ENCODE peak calls at places on chromosome 13, in four cellular contexts. One of them, this sample, is unnamed.

GRCh38 chr13:51961493-51962403 is 49.5 kb downstream of the ATP7B start:
- DNase-seq in CD8-positive, alpha-beta T cell: no peak
- DNase-seq in thoracic aorta: no peak
- DNase-seq in progenitor cell of endocrine pancreas: no peak
- DNase-seq in this sample: no peak

GRCh38 chr13:76019421-76020044 is 383.4 kb downstream of the LMO7 start:
- DNase-seq in CD8-positive, alpha-beta T cell: no peak
- DNase-seq in thoracic aorta: no peak
- DNase-seq in progenitor cell of endocrine pancreas: peak; percentile 21
- DNase-seq in this sample: no peak

GRCh38 chr13:76331948-76332712 is 554.1 kb downstream of the KCTD12 start:
- DNase-seq in CD8-positive, alpha-beta T cell: no peak
- DNase-seq in thoracic aorta: no peak
- DNase-seq in progenitor cell of endocrine pancreas: no peak
- DNase-seq in this sample: no peak

GRCh38 chr13:100510208-100510997 is 78.2 kb downstream of the GGACT start:
- DNase-seq in CD8-positive, alpha-beta T cell: no peak
- DNase-seq in progenitor cell of endocrine pancreas: no peak
- DNase-seq in thoracic aorta: no peak
- DNase-seq in this sample: no peak

GRCh38 chr13:101331731-101332130 is 84.6 kb downstream of the NALCN start:
- DNase-seq in thoracic aorta: no peak
- DNase-seq in CD8-positive, alpha-beta T cell: no peak
- DNase-seq in progenitor cell of endocrine pancreas: no peak
- DNase-seq in this sample: no peak

GRCh38 chr13:28655566-28655965 is 3.4 kb upstream of the POMP start:
- DNase-seq in progenitor cell of endocrine pancreas: no peak
- DNase-seq in CD8-positive, alpha-beta T cell: no peak
- DNase-seq in thoracic aorta: no peak
- DNase-seq in this sample: no peak

GRCh38 chr13:43698743-43699142 is 88.0 kb downstream of the ENOX1 start:
- DNase-seq in thoracic aorta: no peak
- DNase-seq in CD8-positive, alpha-beta T cell: no peak
- DNase-seq in progenitor cell of endocrine pancreas: no peak
- DNase-seq in this sample: no peak

GRCh38 chr13:43815204-43815603 is 28.4 kb upstream of the ENOX1 start:
- DNase-seq in thoracic aorta: no peak
- DNase-seq in CD8-positive, alpha-beta T cell: no peak
- DNase-seq in progenitor cell of endocrine pancreas: no peak
- DNase-seq in this sample: no peak

GRCh38 chr13:43319617-43320444 is 296.4 kb downstream of the DNAJC15 start:
- DNase-seq in thoracic aorta: no peak
- DNase-seq in progenitor cell of endocrine pancreas: no peak
- DNase-seq in CD8-positive, alpha-beta T cell: no peak
- DNase-seq in this sample: no peak

GRCh38 chr13:44128522-44128921 is 245.1 kb upstream of the SERP2 start:
- DNase-seq in thoracic aorta: no peak
- DNase-seq in CD8-positive, alpha-beta T cell: no peak
- DNase-seq in progenitor cell of endocrine pancreas: no peak
- DNase-seq in this sample: no peak

GRCh38 chr13:36352350-36352749 is 6.2 kb upstream of the SPART start:
- DNase-seq in thoracic aorta: no peak
- DNase-seq in progenitor cell of endocrine pancreas: no peak
- DNase-seq in CD8-positive, alpha-beta T cell: no peak
- DNase-seq in this sample: no peak

GRCh38 chr13:61151062-61151461 is 264.6 kb downstream of the PCDH20 start:
- DNase-seq in progenitor cell of endocrine pancreas: no peak
- DNase-seq in CD8-positive, alpha-beta T cell: no peak
- DNase-seq in thoracic aorta: no peak
- DNase-seq in this sample: no peak

GRCh38 chr13:28411859-28412353 is 83.0 kb downstream of the FLT1 start:
- DNase-seq in CD8-positive, alpha-beta T cell: no peak
- DNase-seq in progenitor cell of endocrine pancreas: no peak
- DNase-seq in thoracic aorta: no peak
- DNase-seq in this sample: no peak

GRCh38 chr13:24459234-24459633 is 53.3 kb downstream of the PARP4 start:
- DNase-seq in CD8-positive, alpha-beta T cell: no peak
- DNase-seq in progenitor cell of endocrine pancreas: no peak
- DNase-seq in thoracic aorta: no peak
- DNase-seq in this sample: no peak

GRCh38 chr13:81487151-81487550 is 1146.2 kb upstream of the SPRY2 start:
- DNase-seq in progenitor cell of endocrine pancreas: no peak
- DNase-seq in CD8-positive, alpha-beta T cell: no peak
- DNase-seq in thoracic aorta: no peak
- DNase-seq in this sample: no peak

GRCh38 chr13:66844933-66845332 is 385.2 kb downstream of the PCDH9 start:
- DNase-seq in CD8-positive, alpha-beta T cell: no peak
- DNase-seq in thoracic aorta: no peak
- DNase-seq in progenitor cell of endocrine pancreas: no peak
- DNase-seq in this sample: no peak

GRCh38 chr13:66077286-66077685 is 1152.8 kb downstream of the PCDH9 start:
- DNase-seq in CD8-positive, alpha-beta T cell: no peak
- DNase-seq in progenitor cell of endocrine pancreas: no peak
- DNase-seq in thoracic aorta: no peak
- DNase-seq in this sample: no peak

GRCh38 chr13:63297162-63297561 is 1881.5 kb upstream of the PCDH20 start:
- DNase-seq in CD8-positive, alpha-beta T cell: no peak
- DNase-seq in thoracic aorta: no peak
- DNase-seq in progenitor cell of endocrine pancreas: no peak
- DNase-seq in this sample: no peak

GRCh38 chr13:110925023-110925608 is 10.2 kb upstream of the ANKRD10 start:
- DNase-seq in CD8-positive, alpha-beta T cell: peak; percentile 27
- DNase-seq in thoracic aorta: no peak
- DNase-seq in progenitor cell of endocrine pancreas: no peak
- DNase-seq in this sample: no peak
- TF ChIP-seq CTCF in CD8-positive, alpha-beta T cell: no peak
- TF ChIP-seq CTCF in thoracic aorta: no peak
- TF ChIP-seq CTCF in progenitor cell of endocrine pancreas: peak; percentile 42
- TF ChIP-seq CTCF in this sample: no peak

GRCh38 chr13:73536865-73537264 is 478.1 kb downstream of the KLF5 start:
- DNase-seq in progenitor cell of endocrine pancreas: no peak
- DNase-seq in CD8-positive, alpha-beta T cell: no peak
- DNase-seq in thoracic aorta: no peak
- DNase-seq in this sample: no peak
- TF ChIP-seq CTCF in progenitor cell of endocrine pancreas: no peak
- TF ChIP-seq CTCF in CD8-positive, alpha-beta T cell: no peak
- TF ChIP-seq CTCF in thoracic aorta: no peak
- TF ChIP-seq CTCF in this sample: no peak

GRCh38 chr13:54836273-54836672 is 1807.7 kb downstream of the OLFM4 start:
- DNase-seq in CD8-positive, alpha-beta T cell: no peak
- DNase-seq in progenitor cell of endocrine pancreas: no peak
- DNase-seq in thoracic aorta: no peak
- DNase-seq in this sample: no peak
- TF ChIP-seq CTCF in CD8-positive, alpha-beta T cell: no peak
- TF ChIP-seq CTCF in progenitor cell of endocrine pancreas: no peak
- TF ChIP-seq CTCF in thoracic aorta: no peak
- TF ChIP-seq CTCF in this sample: no peak

GRCh38 chr13:106617561-106617960 is 49.6 kb upstream of the ARGLU1 start:
- DNase-seq in CD8-positive, alpha-beta T cell: no peak
- DNase-seq in progenitor cell of endocrine pancreas: no peak
- DNase-seq in thoracic aorta: no peak
- DNase-seq in this sample: no peak

GRCh38 chr13:106616729-106617128 is 48.8 kb upstream of the ARGLU1 start:
- DNase-seq in CD8-positive, alpha-beta T cell: no peak
- DNase-seq in progenitor cell of endocrine pancreas: no peak
- DNase-seq in thoracic aorta: no peak
- DNase-seq in this sample: no peak

GRCh38 chr13:106621833-106622232 is 53.9 kb upstream of the ARGLU1 start:
- DNase-seq in CD8-positive, alpha-beta T cell: no peak
- DNase-seq in progenitor cell of endocrine pancreas: no peak
- DNase-seq in thoracic aorta: no peak
- DNase-seq in this sample: no peak

GRCh38 chr13:106623799-106624198 is 55.9 kb upstream of the ARGLU1 start:
- DNase-seq in thoracic aorta: no peak
- DNase-seq in CD8-positive, alpha-beta T cell: no peak
- DNase-seq in progenitor cell of endocrine pancreas: no peak
- DNase-seq in this sample: no peak

GRCh38 chr13:106619688-106620555 is 52.0 kb upstream of the ARGLU1 start:
- DNase-seq in thoracic aorta: no peak
- DNase-seq in progenitor cell of endocrine pancreas: no peak
- DNase-seq in CD8-positive, alpha-beta T cell: peak; percentile 30
- DNase-seq in this sample: no peak
- TF ChIP-seq CTCF in thoracic aorta: peak; percentile 79
- TF ChIP-seq CTCF in progenitor cell of endocrine pancreas: peak; percentile 74
- TF ChIP-seq CTCF in CD8-positive, alpha-beta T cell: peak; percentile 68
- TF ChIP-seq CTCF in this sample: peak; percentile 77

DNA sequence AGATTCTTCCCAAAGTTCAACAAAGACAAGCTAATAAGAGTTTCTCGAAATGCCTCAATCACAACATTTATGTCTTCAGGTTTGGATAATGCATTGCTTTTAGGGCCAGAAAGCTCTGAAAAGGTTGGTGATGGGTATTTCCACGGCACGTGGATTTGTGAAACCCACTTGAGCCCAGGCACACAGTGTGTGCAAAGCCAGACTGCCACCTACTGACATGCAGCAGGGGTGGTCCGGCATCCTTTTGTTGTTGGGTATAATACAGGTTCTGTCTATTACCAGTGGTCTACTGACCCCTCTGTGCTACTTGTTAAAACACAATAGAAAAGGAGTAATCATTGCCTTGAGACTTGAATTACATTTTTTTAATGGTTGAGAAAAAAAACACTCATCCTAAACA is 225.6 kb downstream of the RAP2A start:
- DNase-seq in CD8-positive, alpha-beta T cell: no peak
- DNase-seq in progenitor cell of endocrine pancreas: no peak
- DNase-seq in thoracic aorta: no peak
- DNase-seq in this sample: no peak
- TF ChIP-seq CTCF in CD8-positive, alpha-beta T cell: no peak
- TF ChIP-seq CTCF in progenitor cell of endocrine pancreas: peak; percentile 34
- TF ChIP-seq CTCF in thoracic aorta: no peak
- TF ChIP-seq CTCF in this sample: no peak

DNA sequence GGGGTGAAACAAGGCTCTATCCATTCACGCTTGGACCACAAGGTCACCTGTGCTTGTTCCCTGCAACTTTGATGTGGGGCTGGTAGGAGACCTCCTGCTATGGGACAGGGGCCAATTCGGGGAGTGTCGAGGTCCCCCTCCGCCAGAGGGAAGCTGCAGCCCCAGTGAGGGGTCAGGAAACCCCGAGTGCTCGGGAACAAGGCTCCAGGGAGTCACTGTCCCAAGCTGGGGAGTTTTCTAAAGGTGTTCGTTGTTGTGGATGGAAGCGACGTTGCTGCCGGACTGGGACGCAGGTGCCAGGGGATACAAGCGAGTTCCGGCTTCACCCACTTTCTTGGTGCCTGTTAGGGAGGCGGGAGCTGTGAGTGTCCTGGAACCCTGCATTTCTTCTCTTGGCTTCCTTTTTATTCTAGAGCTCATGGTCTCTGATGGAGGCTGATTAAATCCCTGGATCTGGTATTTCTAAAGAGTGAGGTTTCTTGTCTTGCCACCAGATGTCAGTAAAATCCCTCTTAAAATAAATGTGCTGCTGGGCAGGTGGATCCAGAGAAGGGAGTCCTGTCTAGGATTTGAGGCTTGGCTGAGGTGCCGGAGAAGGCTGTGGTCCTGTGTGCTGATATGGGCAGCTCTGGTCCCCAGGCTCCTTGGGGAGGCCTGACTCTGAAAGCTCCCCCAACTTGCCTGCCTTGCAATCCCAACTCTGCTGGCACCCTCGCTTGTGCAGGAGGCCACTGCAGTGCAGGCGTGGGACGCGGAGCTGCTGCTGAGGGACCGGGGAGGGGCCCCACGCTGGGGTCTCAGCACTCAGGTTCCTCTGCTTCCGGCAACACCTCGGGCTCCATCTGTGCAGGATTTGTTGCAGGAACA is 153.9 kb downstream of the TEX29 start:
- DNase-seq in CD8-positive, alpha-beta T cell: no peak
- DNase-seq in progenitor cell of endocrine pancreas: no peak
- DNase-seq in thoracic aorta: no peak
- DNase-seq in this sample: peak; percentile 36
- TF ChIP-seq CTCF in CD8-positive, alpha-beta T cell: no peak
- TF ChIP-seq CTCF in progenitor cell of endocrine pancreas: peak; percentile 72
- TF ChIP-seq CTCF in thoracic aorta: peak; percentile 37
- TF ChIP-seq CTCF in this sample: peak; percentile 75

GRCh38 chr13:78606471-78607408 is 3.4 kb upstream of the POU4F1 start:
- DNase-seq in CD8-positive, alpha-beta T cell: no peak
- DNase-seq in progenitor cell of endocrine pancreas: no peak
- DNase-seq in thoracic aorta: no peak
- DNase-seq in this sample: no peak

GRCh38 chr13:78607409-78608253 is 4.3 kb upstream of the POU4F1 start:
- DNase-seq in progenitor cell of endocrine pancreas: no peak
- DNase-seq in thoracic aorta: no peak
- DNase-seq in CD8-positive, alpha-beta T cell: no peak
- DNase-seq in this sample: no peak

GRCh38 chr13:78602561-78603239 is 652 bp downstream of the POU4F1 start:
- DNase-seq in CD8-positive, alpha-beta T cell: no peak
- DNase-seq in thoracic aorta: no peak
- DNase-seq in progenitor cell of endocrine pancreas: no peak
- DNase-seq in this sample: no peak

GRCh38 chr13:78603240-78603947 is at the start of gene POU4F1:
- DNase-seq in CD8-positive, alpha-beta T cell: peak; percentile 72
- DNase-seq in progenitor cell of endocrine pancreas: peak; percentile 65
- DNase-seq in thoracic aorta: no peak
- DNase-seq in this sample: peak; percentile 64

DNA sequence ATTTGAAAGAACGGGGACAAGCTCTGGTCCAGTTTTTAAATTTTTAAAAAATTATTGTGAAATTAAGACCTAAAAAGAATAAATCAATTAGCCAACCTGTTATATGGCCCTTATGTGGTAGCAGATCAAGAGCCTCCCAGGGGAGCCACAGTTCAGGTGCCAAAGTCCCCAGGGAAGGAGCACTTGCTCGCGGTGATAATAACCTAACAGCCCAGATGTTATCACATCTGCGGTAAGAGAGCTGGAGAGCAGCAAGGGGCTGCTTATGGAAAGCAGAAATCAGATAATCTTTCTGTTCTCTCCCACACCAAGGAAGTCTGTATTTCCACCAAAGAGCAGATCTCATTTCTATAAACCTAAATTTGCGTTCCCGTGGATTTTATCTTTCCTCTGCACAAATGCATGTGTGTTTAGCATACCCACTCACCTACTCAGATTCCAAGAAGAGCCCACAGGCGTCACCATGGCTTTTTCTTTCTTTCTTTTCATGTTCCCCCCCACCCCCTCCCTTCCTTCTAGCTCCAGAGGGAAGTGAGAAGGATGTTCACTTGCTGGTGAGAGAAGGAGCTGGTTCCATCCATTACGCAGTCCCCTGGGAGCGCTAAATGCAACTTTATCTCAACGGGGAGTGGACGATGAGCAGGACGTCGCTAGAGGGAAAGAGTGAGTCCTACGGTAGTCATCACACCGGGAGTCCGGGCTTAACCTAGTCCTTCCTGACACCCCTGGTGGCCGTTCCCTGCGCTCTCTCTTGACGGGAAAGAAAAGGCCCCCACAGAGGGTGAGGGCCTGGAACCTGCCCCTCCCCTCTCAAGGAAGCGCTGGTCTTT is 1.6 kb upstream of the POU4F1 start:
- DNase-seq in thoracic aorta: no peak
- DNase-seq in progenitor cell of endocrine pancreas: no peak
- DNase-seq in CD8-positive, alpha-beta T cell: no peak
- DNase-seq in this sample: no peak
- TF ChIP-seq CTCF in thoracic aorta: no peak
- TF ChIP-seq CTCF in progenitor cell of endocrine pancreas: peak; percentile 22
- TF ChIP-seq CTCF in CD8-positive, alpha-beta T cell: no peak
- TF ChIP-seq CTCF in this sample: no peak

This sample was measured in mesothelial cell of epicardium.